ENCODE peak calls at places on chromosomes 1 and 21, in five cellular contexts. One of them, this sample, is unnamed. For H3K9me3, the result is how much of the 10 kb centered on the place peaks cover.

GRCh38 chr1:46497020-46497419 is 7.4 kb downstream of the DMBX1 start:
- DNase-seq in SK-N-SH: no peak
- DNase-seq in OCI-LY7: no peak
- DNase-seq in neural progenitor cell: no peak
- DNase-seq in MM.1S: no peak
- DNase-seq in this sample: no peak

GRCh38 chr1:230291731-230292620 is 134.2 kb downstream of the PGBD5 start:
- DNase-seq in neural progenitor cell: peak
- DNase-seq in SK-N-SH: no peak
- DNase-seq in MM.1S: no peak
- DNase-seq in OCI-LY7: no peak
- DNase-seq in this sample: no peak

GRCh38 chr1:118300808-118301207 is 115.8 kb upstream of the SPAG17 start:
- DNase-seq in MM.1S: no peak
- DNase-seq in OCI-LY7: no peak
- DNase-seq in SK-N-SH: no peak
- DNase-seq in neural progenitor cell: peak
- DNase-seq in this sample: no peak

GRCh38 chr1:178232949-178233348 is 139.0 kb downstream of the RASAL2 start:
- DNase-seq in OCI-LY7: no peak
- DNase-seq in neural progenitor cell: no peak
- DNase-seq in MM.1S: no peak
- DNase-seq in SK-N-SH: no peak
- DNase-seq in this sample: peak

GRCh38 chr1:3403388-3404179 is 50.9 kb upstream of the ARHGEF16 start:
- DNase-seq in MM.1S: no peak
- DNase-seq in neural progenitor cell: peak
- DNase-seq in SK-N-SH: no peak
- DNase-seq in OCI-LY7: peak
- DNase-seq in this sample: no peak

GRCh38 chr1:97489834-97490233 is 431.0 kb downstream of the DPYD start:
- DNase-seq in neural progenitor cell: no peak
- DNase-seq in SK-N-SH: no peak
- DNase-seq in OCI-LY7: no peak
- DNase-seq in MM.1S: no peak
- DNase-seq in this sample: peak

GRCh38 chr1:243950166-243950565 is 100.1 kb upstream of the AKT3 start:
- DNase-seq in SK-N-SH: no peak
- DNase-seq in OCI-LY7: no peak
- DNase-seq in MM.1S: no peak
- DNase-seq in neural progenitor cell: no peak
- DNase-seq in this sample: peak

GRCh38 chr1:5354681-5355080 is 637.5 kb downstream of the NPHP4 start:
- DNase-seq in MM.1S: no peak
- DNase-seq in OCI-LY7: no peak
- DNase-seq in SK-N-SH: no peak
- DNase-seq in neural progenitor cell: no peak
- DNase-seq in this sample: no peak

GRCh38 chr1:56816909-56817308 is 2.3 kb downstream of the FYB2 start:
- DNase-seq in SK-N-SH: no peak
- DNase-seq in OCI-LY7: no peak
- DNase-seq in MM.1S: no peak
- DNase-seq in neural progenitor cell: no peak
- DNase-seq in this sample: no peak

GRCh38 chr1:81802601-81803422 is 2.1 kb downstream of the ADGRL2 start:
- DNase-seq in neural progenitor cell: peak
- DNase-seq in OCI-LY7: no peak
- DNase-seq in SK-N-SH: peak
- DNase-seq in MM.1S: peak
- DNase-seq in this sample: peak

GRCh38 chr1:247447162-247447909 is 10.6 kb downstream of the OR2B11 start:
- DNase-seq in MM.1S: no peak
- DNase-seq in OCI-LY7: no peak
- DNase-seq in neural progenitor cell: no peak
- DNase-seq in SK-N-SH: no peak
- DNase-seq in this sample: no peak

GRCh38 chr1:25174363-25174729 is 58.0 kb downstream of the SYF2 start:
- DNase-seq in neural progenitor cell: no peak
- DNase-seq in MM.1S: no peak
- DNase-seq in OCI-LY7: no peak
- DNase-seq in SK-N-SH: no peak
- DNase-seq in this sample: no peak

GRCh38 chr1:81186271-81186670 is 614.5 kb upstream of the ADGRL2 start:
- DNase-seq in MM.1S: no peak
- DNase-seq in SK-N-SH: no peak
- DNase-seq in neural progenitor cell: peak
- DNase-seq in OCI-LY7: no peak
- DNase-seq in this sample: peak

GRCh38 chr1:89483010-89483756 is 41.4 kb upstream of the LRRC8B start:
- DNase-seq in MM.1S: peak
- DNase-seq in neural progenitor cell: peak
- DNase-seq in OCI-LY7: peak
- DNase-seq in SK-N-SH: peak
- DNase-seq in this sample: peak

GRCh38 chr21:38293765-38294164 is 37.0 kb downstream of the KCNJ15 start:
- DNase-seq in OCI-LY7: no peak
- DNase-seq in MM.1S: no peak
- DNase-seq in SK-N-SH: no peak
- DNase-seq in neural progenitor cell: no peak
- DNase-seq in this sample: no peak

GRCh38 chr1:100415217-100415778 is 63.0 kb downstream of the CDC14A start:
- DNase-seq in neural progenitor cell: no peak
- DNase-seq in SK-N-SH: no peak
- DNase-seq in MM.1S: no peak
- DNase-seq in OCI-LY7: no peak
- DNase-seq in this sample: no peak

GRCh38 chr1:27626031-27626935 is 8.7 kb downstream of the FGR start:
- DNase-seq in MM.1S: no peak
- DNase-seq in neural progenitor cell: no peak
- DNase-seq in OCI-LY7: peak
- DNase-seq in SK-N-SH: no peak
- DNase-seq in this sample: no peak

GRCh38 chr1:15289251-15289651 is 42.2 kb downstream of the FHAD1 start:
- DNase-seq in OCI-LY7: no peak
- DNase-seq in MM.1S: no peak
- DNase-seq in SK-N-SH: no peak
- DNase-seq in neural progenitor cell: no peak
- DNase-seq in this sample: no peak

GRCh38 chr1:226873771-226874578 is 3.6 kb downstream of the PSEN2 start:
- DNase-seq in OCI-LY7: no peak
- DNase-seq in SK-N-SH: no peak
- DNase-seq in MM.1S: no peak
- DNase-seq in neural progenitor cell: no peak
- DNase-seq in this sample: no peak

GRCh38 chr1:216710598-216711333 is 12.5 kb downstream of the ESRRG start:
- DNase-seq in neural progenitor cell: no peak
- DNase-seq in MM.1S: no peak
- DNase-seq in OCI-LY7: no peak
- DNase-seq in SK-N-SH: no peak
- DNase-seq in this sample: no peak

GRCh38 chr1:219666242-219666641 is 53.3 kb upstream of the ZC3H11B start:
- DNase-seq in neural progenitor cell: no peak
- DNase-seq in MM.1S: no peak
- DNase-seq in SK-N-SH: no peak
- DNase-seq in OCI-LY7: no peak
- DNase-seq in this sample: peak

GRCh38 chr1:38300616-38301015 is 254.0 kb upstream of the POU3F1 start:
- DNase-seq in MM.1S: no peak
- DNase-seq in neural progenitor cell: no peak
- DNase-seq in SK-N-SH: no peak
- DNase-seq in OCI-LY7: no peak
- DNase-seq in this sample: no peak

GRCh38 chr1:169928438-169929209 is 34.9 kb upstream of the SCYL3 start:
- DNase-seq in neural progenitor cell: peak
- DNase-seq in SK-N-SH: peak
- DNase-seq in MM.1S: peak
- DNase-seq in OCI-LY7: peak
- DNase-seq in this sample: peak

GRCh38 chr1:17475729-17476128 is 36.3 kb upstream of the RCC2 start:
- DNase-seq in neural progenitor cell: no peak
- DNase-seq in OCI-LY7: no peak
- DNase-seq in SK-N-SH: peak
- DNase-seq in MM.1S: no peak
- DNase-seq in this sample: peak

GRCh38 chr1:227764019-227764391 is 28.8 kb downstream of the SNAP47 start:
- DNase-seq in neural progenitor cell: no peak
- DNase-seq in SK-N-SH: no peak
- DNase-seq in MM.1S: no peak
- DNase-seq in OCI-LY7: no peak
- DNase-seq in this sample: peak

GRCh38 chr1:203818399-203818798 is 23.0 kb downstream of the ZBED6 start:
- DNase-seq in SK-N-SH: no peak
- DNase-seq in neural progenitor cell: no peak
- DNase-seq in OCI-LY7: peak
- DNase-seq in MM.1S: peak
- DNase-seq in this sample: no peak

GRCh38 chr1:47616906-47617305 is 179.1 kb downstream of the FOXD2 start:
- DNase-seq in MM.1S: no peak
- DNase-seq in SK-N-SH: no peak
- DNase-seq in neural progenitor cell: no peak
- DNase-seq in OCI-LY7: no peak
- DNase-seq in this sample: no peak

GRCh38 chr1:47616036-47616435 is 178.2 kb downstream of the FOXD2 start:
- DNase-seq in MM.1S: no peak
- DNase-seq in neural progenitor cell: no peak
- DNase-seq in OCI-LY7: no peak
- DNase-seq in SK-N-SH: no peak
- DNase-seq in this sample: no peak

GRCh38 chr1:47617381-47618221 is 179.8 kb downstream of the FOXD2 start:
- DNase-seq in OCI-LY7: no peak
- DNase-seq in neural progenitor cell: no peak
- DNase-seq in MM.1S: no peak
- DNase-seq in SK-N-SH: no peak
- DNase-seq in this sample: no peak

GRCh38 chr1:47618830-47619229 is 181.0 kb downstream of the FOXD2 start:
- DNase-seq in OCI-LY7: no peak
- DNase-seq in MM.1S: no peak
- DNase-seq in SK-N-SH: no peak
- DNase-seq in neural progenitor cell: no peak
- DNase-seq in this sample: no peak

GRCh38 chr1:47618222-47618720 is 180.4 kb downstream of the FOXD2 start:
- DNase-seq in SK-N-SH: peak
- DNase-seq in MM.1S: no peak
- DNase-seq in OCI-LY7: no peak
- DNase-seq in neural progenitor cell: no peak
- DNase-seq in this sample: no peak
- TF ChIP-seq EZH2phosphoT487 in SK-N-SH: no peak
- TF ChIP-seq EZH2phosphoT487 in MM.1S: no peak
- TF ChIP-seq EZH2phosphoT487 in OCI-LY7: no peak
- TF ChIP-seq EZH2phosphoT487 in neural progenitor cell: no peak
- TF ChIP-seq EZH2phosphoT487 in this sample: no peak

GRCh38 chr1:248787430-248787829 is 31.9 kb upstream of the LYPD8 start:
- DNase-seq in neural progenitor cell: no peak
- DNase-seq in MM.1S: peak
- DNase-seq in SK-N-SH: no peak
- DNase-seq in OCI-LY7: no peak
- DNase-seq in this sample: no peak

GRCh38 chr1:248791010-248791409 is 34.7 kb downstream of the SH3BP5L start:
- DNase-seq in OCI-LY7: no peak
- DNase-seq in SK-N-SH: no peak
- DNase-seq in neural progenitor cell: no peak
- DNase-seq in MM.1S: no peak
- DNase-seq in this sample: no peak

GRCh38 chr1:248790456-248790855 is 34.9 kb upstream of the LYPD8 start:
- DNase-seq in MM.1S: no peak
- DNase-seq in neural progenitor cell: no peak
- DNase-seq in SK-N-SH: no peak
- DNase-seq in OCI-LY7: no peak
- DNase-seq in this sample: no peak

GRCh38 chr1:248786106-248786665 is 30.6 kb upstream of the LYPD8 start:
- DNase-seq in SK-N-SH: no peak
- DNase-seq in OCI-LY7: no peak
- DNase-seq in neural progenitor cell: no peak
- DNase-seq in MM.1S: no peak
- DNase-seq in this sample: no peak

DNA sequence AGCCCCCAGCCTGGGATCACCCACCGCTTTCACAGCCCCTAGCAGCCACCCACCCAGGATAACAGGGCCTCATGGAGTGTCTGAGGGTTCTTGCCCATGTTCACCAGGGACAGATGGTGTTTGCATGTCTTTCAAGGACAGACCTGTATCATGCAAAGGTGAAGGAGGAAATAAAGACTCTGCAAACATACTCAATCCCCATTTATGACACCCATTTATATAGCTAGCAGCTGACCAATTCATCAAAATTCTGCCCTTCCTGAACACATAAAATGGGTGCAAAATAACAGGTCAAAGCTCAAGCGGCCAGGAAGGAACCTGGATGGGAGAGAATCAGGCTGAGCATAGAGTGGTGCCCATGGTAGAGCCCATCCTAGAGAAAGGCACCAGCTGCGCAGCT is 32.8 kb upstream of the LYPD8 start:
- DNase-seq in OCI-LY7: no peak
- DNase-seq in SK-N-SH: no peak
- DNase-seq in neural progenitor cell: no peak
- DNase-seq in MM.1S: no peak
- DNase-seq in this sample: no peak
- H3K9me3 ChIP-seq in OCI-LY7: under half
- H3K9me3 ChIP-seq in SK-N-SH: under half
- H3K9me3 ChIP-seq in neural progenitor cell: under half
- H3K9me3 ChIP-seq in MM.1S: under half
- H3K9me3 ChIP-seq in this sample: under half

GRCh38 chr1:193629875-193630274 is 443.5 kb upstream of the B3GALT2 start:
- DNase-seq in OCI-LY7: no peak
- DNase-seq in SK-N-SH: no peak
- DNase-seq in MM.1S: no peak
- DNase-seq in neural progenitor cell: peak
- DNase-seq in this sample: no peak
- H3K4me2 ChIP-seq in OCI-LY7: no peak
- H3K4me2 ChIP-seq in SK-N-SH: no peak
- H3K4me2 ChIP-seq in MM.1S: no peak
- H3K4me2 ChIP-seq in neural progenitor cell: no peak
- H3K4me2 ChIP-seq in this sample: no peak

GRCh38 chr1:104593418-104594187 is 843.9 kb downstream of the AMY1C start:
- DNase-seq in neural progenitor cell: no peak
- DNase-seq in OCI-LY7: peak
- DNase-seq in MM.1S: no peak
- DNase-seq in SK-N-SH: no peak
- DNase-seq in this sample: no peak
- TF ChIP-seq EZH2phosphoT487 in neural progenitor cell: no peak
- TF ChIP-seq EZH2phosphoT487 in OCI-LY7: no peak
- TF ChIP-seq EZH2phosphoT487 in MM.1S: no peak
- TF ChIP-seq EZH2phosphoT487 in SK-N-SH: no peak
- TF ChIP-seq EZH2phosphoT487 in this sample: no peak

GRCh38 chr1:248779350-248779749 is 23.8 kb upstream of the LYPD8 start:
- DNase-seq in neural progenitor cell: no peak
- DNase-seq in OCI-LY7: no peak
- DNase-seq in SK-N-SH: no peak
- DNase-seq in MM.1S: no peak
- DNase-seq in this sample: no peak
- H3K9me3 ChIP-seq in neural progenitor cell: under half
- H3K9me3 ChIP-seq in OCI-LY7: under half
- H3K9me3 ChIP-seq in SK-N-SH: under half
- H3K9me3 ChIP-seq in MM.1S: under half
- H3K9me3 ChIP-seq in this sample: under half